ENCODE peak calls at places on chromosome 1, in ten cellular contexts. J is NCI-H2171; Q is KG1; H is retina; R is activated CD4-positive, alpha-beta T cell treated with anti-CD3 and anti-CD28 coated beads, Interleukin-2, amount 10 ng/mL, durations not matched to agents 7 days and 5 days; O is hippocampal formation; I is LHCN-M2; C is stimulated activated CD8-positive, alpha-beta memory T cell treated with anti-CD3 and anti-CD28 coated beads, Interleukin-4, amount 100 ng/mL, for 48 hours; X is NCI-H1092; L is stimulated activated naive CD4-positive, alpha-beta T cell. E is an unnamed sample.

GRCh38 chr1:207314836-207315235 is 6.6 kb upstream of the CD55 start:
- DNase-seq in C (no peak), O (no peak), I (no peak), J (no peak), X (no peak), L (no peak), Q (no peak), H (no peak), R (no peak), E (no peak)

GRCh38 chr1:204321051-204321450 is 38.7 kb downstream of the PLEKHA6 start:
- DNase-seq in L (no peak), R (no peak), O (no peak), Q (no peak), I (no peak), H (no peak), X (no peak), C (no peak), J (no peak), E (no peak)

GRCh38 chr1:110643886-110644285 is 30.9 kb downstream of the KCNA3 start:
- DNase-seq in I (no peak), X (no peak), Q (no peak), L (no peak), C (no peak), R (no peak), H (no peak), J (no peak), O (no peak), E (no peak)

GRCh38 chr1:159121526-159121925 is 45.0 kb upstream of the AIM2 start:
- DNase-seq in C (no peak), X (no peak), I (no peak), O (no peak), H (no peak), J (no peak), R (no peak), Q (no peak), L (no peak), E (no peak)

GRCh38 chr1:7469255-7469938 is 301.7 kb upstream of the VAMP3 start:
- DNase-seq in H (no peak), X (no peak), O (no peak), I (peak), Q (no peak), L (no peak), R (no peak), J (peak), C (no peak), E (no peak)

GRCh38 chr1:228288536-228289238 is 80.8 kb downstream of the OBSCN start:
- DNase-seq in O (no peak), J (no peak), I (no peak), X (no peak), C (no peak), H (no peak), L (no peak), Q (no peak), R (no peak), E (no peak)

GRCh38 chr1:89609781-89610456 is 23.0 kb upstream of the LRRC8C start:
- DNase-seq in J (no peak), Q (no peak), O (no peak), X (no peak), L (peak), H (no peak), I (no peak), R (peak), C (peak), E (peak)

GRCh38 chr1:173002891-173003582 is 47.7 kb downstream of the TNFSF18 start:
- DNase-seq in R (no peak), O (no peak), I (peak), C (no peak), Q (no peak), L (no peak), J (no peak), H (no peak), X (no peak), E (no peak)

GRCh38 chr1:195336718-195337269 is 1271.4 kb downstream of the KCNT2 start:
- DNase-seq in R (no peak), J (no peak), H (no peak), O (no peak), L (no peak), Q (no peak), C (no peak), I (no peak), X (no peak), E (no peak)

GRCh38 chr1:213110349-213111300 is 59.6 kb downstream of the RPS6KC1 start:
- DNase-seq in J (no peak), I (no peak), C (no peak), R (peak), O (no peak), L (no peak), H (no peak), Q (no peak), X (no peak), E (no peak)

GRCh38 chr1:47333922-47334764 is 553 bp downstream of the CMPK1 start:
- DNase-seq in R (peak), J (peak), Q (peak), O (peak), L (peak), X (peak), C (peak), H (peak), I (peak), E (peak)

GRCh38 chr1:204072951-204073836 is at the start of gene SOX13:
- DNase-seq in H (peak), Q (peak), J (peak), L (no peak), C (peak), R (peak), O (peak), X (peak), I (peak), E (peak)

GRCh38 chr1:117181630-117182041 is 29.1 kb downstream of the VTCN1 start:
- DNase-seq in R (no peak), I (no peak), J (no peak), O (no peak), X (no peak), H (no peak), Q (no peak), C (no peak), L (no peak), E (no peak)

GRCh38 chr1:66938618-66939017 is 13.8 kb downstream of the MIER1 start:
- DNase-seq in L (no peak), H (no peak), O (no peak), C (no peak), X (no peak), J (no peak), Q (no peak), R (no peak), I (peak), E (no peak)

GRCh38 chr1:214658785-214659184 is 55.8 kb downstream of the CENPF start:
- DNase-seq in R (no peak), Q (no peak), L (no peak), C (no peak), X (no peak), I (peak), O (no peak), H (no peak), J (no peak), E (no peak)

GRCh38 chr1:87119741-87120140 is 205.3 kb downstream of the HS2ST1 start:
- DNase-seq in L (no peak), X (no peak), Q (no peak), J (no peak), O (no peak), C (no peak), I (no peak), H (no peak), R (no peak), E (no peak)

GRCh38 chr1:232306269-232306911 is 323.5 kb downstream of the SIPA1L2 start:
- DNase-seq in L (no peak), I (no peak), X (peak), O (no peak), Q (no peak), J (no peak), H (no peak), R (no peak), C (no peak), E (no peak)

GRCh38 chr1:248818505-248819374 is 7.0 kb downstream of the SH3BP5L start:
- DNase-seq in Q (no peak), L (no peak), R (no peak), J (no peak), O (no peak), H (no peak), X (no peak), I (no peak), C (no peak), E (no peak)

GRCh38 chr1:86380257-86380861 is 15.8 kb downstream of the ODF2L start:
- DNase-seq in C (no peak), H (peak), I (peak), Q (peak), O (peak), J (peak), L (no peak), X (peak), R (peak), E (no peak)

GRCh38 chr1:233490488-233490887 is 123.4 kb upstream of the KCNK1 start:
- DNase-seq in H (peak), C (no peak), O (no peak), X (peak), I (no peak), Q (no peak), J (peak), L (no peak), R (no peak), E (no peak)

GRCh38 chr1:155173478-155174333 is at the start of gene TRIM46:
- DNase-seq in O (peak), L (peak), R (peak), Q (no peak), C (peak), H (no peak), J (peak), I (peak), X (peak), E (no peak)

GRCh38 chr1:208158640-208159541 is 85.3 kb downstream of the PLXNA2 start:
- DNase-seq in J (no peak), Q (no peak), I (peak), R (no peak), C (no peak), O (no peak), L (no peak), X (no peak), H (no peak), E (no peak)

GRCh38 chr1:154334647-154335350 is 9.5 kb downstream of the ATP8B2 start:
- DNase-seq in C (peak), L (peak), J (peak), O (peak), Q (peak), H (peak), R (peak), I (peak), X (peak), E (no peak)

GRCh38 chr1:206575165-206575893 is 36.9 kb downstream of the EIF2D start:
- DNase-seq in I (peak), X (no peak), L (peak), C (no peak), J (no peak), R (peak), Q (peak), O (no peak), H (no peak), E (peak)

GRCh38 chr1:81689531-81689941 is 111.2 kb upstream of the ADGRL2 start:
- DNase-seq in X (no peak), L (no peak), R (no peak), C (no peak), H (no peak), Q (no peak), O (no peak), J (no peak), I (peak), E (no peak)

GRCh38 chr1:234213576-234214128 is 159.6 kb upstream of the COA6 start:
- DNase-seq in R (no peak), H (no peak), O (peak), C (no peak), J (no peak), Q (peak), L (no peak), X (no peak), I (no peak), E (no peak)

GRCh38 chr1:169550294-169550693 is 36.0 kb downstream of the F5 start:
- DNase-seq in C (no peak), X (peak), H (peak), R (peak), L (no peak), O (peak), I (peak), J (peak), Q (no peak), E (no peak)

GRCh38 chr1:29145739-29146437 is 22.2 kb upstream of the TMEM200B start:
- DNase-seq in Q (no peak), I (no peak), X (no peak), O (no peak), L (no peak), H (no peak), R (no peak), C (no peak), J (no peak), E (no peak)

E was measured in C1 segment of cervical spinal cord.